ENCODE peak calls at places on chromosomes 2 and 18, in nine cellular contexts. C, L, G, A, X, V, W, P and Q are unnamed samples. For H3K4me1, the result is how much of the 10 kb centered on the place peaks cover.

GRCh38 chr18:59792353-59792752 is 95.1 kb upstream of the CCBE1 start:
- DNase-seq in G (no peak), A (no peak), C (no peak), L (no peak), V (no peak), W (no peak), X (no peak), P (no peak), Q (no peak)

GRCh38 chr18:47235096-47235495 is 16.4 kb downstream of the SKOR2 start:
- DNase-seq in V (no peak), G (no peak), C (no peak), P (no peak), A (no peak), W (no peak), X (no peak), L (no peak), Q (no peak)

GRCh38 chr2:12087175-12087574 is 340.7 kb downstream of the LPIN1 start:
- DNase-seq in P (no peak), W (no peak), A (no peak), G (no peak), C (no peak), X (no peak), L (no peak), V (no peak), Q (no peak)

GRCh38 chr2:76958749-76959148 is 563.4 kb downstream of the LRRTM4 start:
- DNase-seq in L (no peak), G (no peak), A (peak), P (no peak), W (no peak), V (no peak), X (no peak), C (no peak), Q (no peak)

GRCh38 chr2:1736045-1736444 is 8.3 kb downstream of the PXDN start:
- DNase-seq in X (peak), C (no peak), P (no peak), V (no peak), L (no peak), W (no peak), G (no peak), A (no peak), Q (no peak)

GRCh38 chr2:111157071-111157661 is 36.5 kb downstream of the BCL2L11 start:
- DNase-seq in L (no peak), X (no peak), A (no peak), V (peak), G (no peak), W (no peak), P (no peak), C (no peak), Q (no peak)

GRCh38 chr18:36420826-36421225 is 123.3 kb downstream of the FHOD3 start:
- DNase-seq in G (no peak), P (no peak), V (no peak), A (no peak), C (no peak), X (no peak), L (no peak), W (no peak), Q (no peak)

GRCh38 chr2:54755641-54756326 is 32.3 kb downstream of the EML6 start:
- DNase-seq in A (no peak), V (no peak), C (no peak), L (no peak), P (no peak), G (no peak), W (no peak), X (no peak), Q (no peak)

GRCh38 chr2:119760237-119760807 is 600 bp downstream of the PTPN4 start:
- DNase-seq in P (no peak), A (no peak), V (peak), G (peak), C (no peak), W (no peak), L (peak), X (no peak), Q (peak)

GRCh38 chr2:183063083-183063482 is 15.5 kb upstream of the DUSP19 start:
- DNase-seq in L (no peak), C (no peak), P (no peak), X (peak), W (no peak), V (no peak), A (peak), G (no peak), Q (no peak)

GRCh38 chr2:29923110-29923721 is 1.8 kb upstream of the ALK start:
- DNase-seq in W (peak), L (peak), P (no peak), X (peak), A (peak), V (peak), C (no peak), G (peak), Q (peak)

GRCh38 chr2:45649457-45649854 is 2.0 kb upstream of the PRKCE start:
- DNase-seq in W (no peak), C (no peak), L (peak), V (no peak), X (peak), P (no peak), G (no peak), A (peak), Q (no peak)

GRCh38 chr2:230907361-230908093 is 17.5 kb downstream of the GPR55 start:
- DNase-seq in V (no peak), L (no peak), X (no peak), C (peak), G (no peak), W (no peak), P (no peak), A (no peak), Q (no peak)

GRCh38 chr2:129922571-129923264 is 56.7 kb upstream of the RAB6C start:
- DNase-seq in W (no peak), L (no peak), X (no peak), A (no peak), V (no peak), C (no peak), P (no peak), G (no peak), Q (no peak)

GRCh38 chr2:233059797-233060499 is at the start of gene INPP5D:
- DNase-seq in G (peak), X (no peak), P (peak), L (peak), A (no peak), C (peak), W (no peak), V (peak), Q (no peak)

GRCh38 chr2:112150447-112150846 is 12.3 kb downstream of the FBLN7 start:
- DNase-seq in A (peak), C (no peak), V (peak), P (no peak), G (peak), X (peak), L (peak), W (no peak), Q (no peak)

GRCh38 chr2:176648691-176649297 is 379.6 kb downstream of the MTX2 start:
- DNase-seq in C (no peak), X (no peak), G (no peak), L (no peak), W (no peak), P (no peak), V (no peak), A (no peak), Q (no peak)

GRCh38 chr2:51718881-51719280 is 686.9 kb upstream of the NRXN1 start:
- DNase-seq in L (no peak), P (no peak), W (no peak), V (no peak), C (no peak), X (peak), G (no peak), A (peak), Q (no peak)

GRCh38 chr2:21656330-21657075 is 532.7 kb downstream of the TDRD15 start:
- DNase-seq in A (peak), P (no peak), L (no peak), W (no peak), X (peak), C (no peak), G (no peak), V (no peak), Q (no peak)

GRCh38 chr2:239678186-239678490 is 277.3 kb upstream of the HDAC4 start:
- DNase-seq in L (peak), G (no peak), C (no peak), A (no peak), W (no peak), V (no peak), X (no peak), P (no peak), Q (no peak)

GRCh38 chr2:38600242-38600891 is 2.4 kb downstream of the HNRNPLL start:
- DNase-seq in P (no peak), G (peak), L (peak), V (no peak), C (no peak), X (no peak), A (no peak), W (no peak), Q (no peak)

GRCh38 chr18:77074431-77074830 is 58.2 kb downstream of the MBP start:
- DNase-seq in C (no peak), X (no peak), L (no peak), A (no peak), G (no peak), V (no peak), P (no peak), W (no peak), Q (no peak)
- H3K4me1 ChIP-seq in C (half or more), X (under half), L (under half), A (under half), G (under half), V (under half), P (half or more), W (under half), Q (under half)

DNA sequence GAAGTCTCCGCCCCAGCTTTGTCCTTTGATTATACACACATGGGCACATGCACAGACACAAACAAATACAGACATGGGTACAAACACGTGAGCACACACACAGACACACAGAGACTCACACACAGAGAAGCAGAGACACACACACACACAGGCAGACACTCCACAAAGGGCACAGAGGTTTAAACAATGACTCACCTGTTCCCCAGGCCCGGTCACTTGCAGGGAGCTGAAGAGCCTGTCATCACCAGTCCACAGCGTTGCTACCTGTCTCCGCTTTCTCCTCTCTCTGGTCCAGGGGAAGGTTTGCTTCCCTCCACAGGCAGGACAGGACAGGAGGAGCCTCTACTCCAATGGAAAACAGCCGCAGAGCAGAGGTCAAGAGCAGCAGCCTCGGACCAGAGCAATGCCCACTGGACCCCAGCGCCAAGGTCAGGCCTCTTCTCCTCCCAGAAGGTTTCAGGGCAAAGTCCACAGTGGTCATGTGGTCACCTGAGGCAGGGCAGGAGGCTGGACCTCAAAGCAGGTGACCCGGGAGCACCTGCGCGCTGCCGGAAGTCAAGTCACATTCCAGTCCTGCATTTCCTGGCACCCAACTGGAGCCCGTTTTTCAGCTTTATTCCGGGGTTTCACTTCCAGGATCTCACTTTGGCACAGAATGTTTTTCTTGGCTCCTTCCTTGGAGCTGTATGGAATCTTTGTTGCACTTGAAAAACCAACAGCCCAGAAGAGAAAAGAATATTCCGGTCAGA is at the start of gene RAB17:
- DNase-seq in L (no peak), W (no peak), X (peak), G (peak), A (peak), P (no peak), C (peak), V (peak), Q (peak)
- H3K4me3 ChIP-seq in L (no peak), W (no peak), X (no peak), G (peak), A (no peak), P (no peak), C (peak), V (peak), Q (peak)

GRCh38 chr18:32303400-32303799 is 113.6 kb downstream of the MEP1B start:
- DNase-seq in A (no peak), X (no peak), V (no peak), P (no peak), L (no peak), G (no peak), W (no peak), C (no peak), Q (no peak)
- H3K27ac ChIP-seq in A (no peak), X (no peak), V (no peak), P (no peak), L (no peak), G (no peak), W (no peak), C (no peak), Q (no peak)

GRCh38 chr18:79397288-79397829 is 1.6 kb downstream of the NFATC1 start:
- DNase-seq in G (no peak), P (no peak), V (peak), A (no peak), W (peak), L (no peak), C (peak), X (no peak), Q (no peak)
- H3K4me1 ChIP-seq in G (under half), P (under half), V (under half), A (under half), W (under half), L (under half), C (half or more), X (under half), Q (under half)

GRCh38 chr2:238158807-238159539 is at the start of gene ERFE:
- DNase-seq in W (no peak), L (peak), P (no peak), C (peak), A (peak), X (peak), V (no peak), G (no peak), Q (peak)
- H3K4me3 ChIP-seq in W (peak), L (peak), P (peak), C (peak), A (peak), X (peak), V (peak), G (no peak), Q (no peak)

GRCh38 chr2:34070196-34070595 is 471.1 kb upstream of the FAM98A start:
- DNase-seq in V (no peak), A (no peak), C (no peak), P (no peak), W (no peak), X (no peak), L (no peak), G (no peak), Q (no peak)

DNA sequence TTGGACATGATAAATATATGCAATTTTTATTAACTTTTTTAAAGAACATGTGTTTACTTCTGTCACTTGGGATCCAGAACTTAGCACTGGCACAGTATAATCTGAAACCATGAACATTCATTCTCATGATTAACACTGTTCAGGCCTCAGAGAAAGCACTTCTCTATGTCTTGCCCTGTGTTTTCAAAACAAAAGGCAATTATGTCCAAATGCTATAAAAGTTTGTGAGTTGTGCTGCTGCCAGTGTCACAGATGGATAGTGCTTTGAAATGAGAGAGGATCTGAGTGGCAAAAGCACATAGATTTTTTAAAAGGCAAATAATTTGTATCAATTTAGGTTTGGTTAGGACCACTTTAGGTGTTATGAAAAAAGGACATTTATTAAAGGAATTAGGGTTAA is 470.5 kb upstream of the FAM98A start:
- DNase-seq in W (no peak), G (no peak), A (no peak), V (no peak), X (no peak), C (no peak), L (no peak), P (no peak), Q (no peak)
- H3K27ac ChIP-seq in W (no peak), G (no peak), A (no peak), V (no peak), X (no peak), C (no peak), L (no peak), P (no peak), Q (no peak)

DNA sequence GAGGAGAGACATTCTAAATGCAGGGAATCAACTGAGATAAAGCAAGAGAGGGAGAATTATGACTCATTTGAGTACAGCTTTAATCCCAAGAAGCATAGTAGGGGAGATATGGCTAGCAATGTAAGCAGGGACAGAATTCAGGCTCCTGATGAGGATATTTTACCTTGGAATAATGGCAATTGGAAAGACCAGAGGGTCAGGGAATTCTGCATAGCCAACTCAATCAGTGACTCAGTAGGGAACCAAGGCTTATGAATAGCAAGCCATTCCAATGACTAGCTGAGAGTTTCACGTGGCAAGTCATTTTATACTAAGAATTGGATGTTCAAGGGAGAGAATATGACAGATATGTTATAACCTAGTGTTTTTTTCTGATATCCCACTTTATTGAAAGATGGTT is 563.8 kb upstream of the NETO1 start:
- DNase-seq in L (no peak), A (no peak), X (peak), C (no peak), G (no peak), W (no peak), P (no peak), V (no peak), Q (no peak)
- H3K4me1 ChIP-seq in L (under half), A (under half), X (under half), C (under half), G (under half), W (under half), P (under half), V (under half), Q (under half)

GRCh38 chr2:171409436-171409971 is 24.3 kb downstream of the METTL8 start:
- DNase-seq in C (no peak), G (no peak), A (no peak), L (no peak), P (no peak), X (no peak), W (no peak), V (no peak), Q (no peak)

GRCh38 chr2:171405546-171405945 is 28.2 kb downstream of the METTL8 start:
- DNase-seq in C (no peak), G (no peak), P (no peak), X (no peak), W (no peak), V (no peak), L (no peak), A (no peak), Q (no peak)

GRCh38 chr2:171404719-171405118 is 29.1 kb downstream of the METTL8 start:
- DNase-seq in V (no peak), P (no peak), X (no peak), W (no peak), G (no peak), A (no peak), C (no peak), L (no peak), Q (no peak)

GRCh38 chr2:171406044-171406443 is 27.7 kb downstream of the METTL8 start:
- DNase-seq in X (no peak), V (no peak), L (no peak), A (no peak), G (no peak), W (no peak), C (no peak), P (no peak), Q (no peak)

DNA sequence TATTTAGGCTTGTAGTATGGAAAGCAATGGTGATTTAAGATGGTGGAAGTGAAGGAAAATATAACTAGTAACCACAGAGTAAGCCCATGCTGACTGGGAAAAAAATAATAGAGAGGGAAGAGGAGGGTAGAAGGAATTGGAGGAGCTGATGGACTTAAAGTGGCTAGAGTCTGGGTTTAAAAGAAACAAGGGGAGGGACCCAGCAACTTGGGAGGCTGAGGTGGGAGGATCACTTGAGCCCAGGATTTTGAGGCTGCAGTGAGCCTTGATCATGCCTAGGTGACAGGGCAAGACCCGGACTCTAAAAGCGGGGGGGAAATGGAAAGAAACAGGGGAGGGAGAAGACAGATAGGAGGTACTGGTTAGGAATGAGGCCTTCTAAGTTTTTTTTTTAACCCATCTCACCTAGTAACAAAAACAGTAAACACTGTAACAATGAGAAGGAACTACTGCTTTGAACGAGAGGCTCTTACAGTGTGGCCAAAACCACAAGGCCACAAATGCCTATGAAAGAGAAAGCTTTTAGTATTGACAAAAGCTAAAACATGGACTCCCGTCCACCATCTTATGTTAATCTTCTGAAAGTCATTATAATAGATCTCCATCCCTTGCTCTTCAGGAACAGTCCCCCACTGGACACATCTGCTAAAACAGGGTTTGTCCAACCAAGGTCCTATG is 26.6 kb downstream of the METTL8 start:
- DNase-seq in C (no peak), G (no peak), W (no peak), X (no peak), L (no peak), V (no peak), P (no peak), A (no peak), Q (no peak)
- H3K4me3 ChIP-seq in C (no peak), G (no peak), W (no peak), X (no peak), L (no peak), V (no peak), P (no peak), A (no peak), Q (no peak)

DNA sequence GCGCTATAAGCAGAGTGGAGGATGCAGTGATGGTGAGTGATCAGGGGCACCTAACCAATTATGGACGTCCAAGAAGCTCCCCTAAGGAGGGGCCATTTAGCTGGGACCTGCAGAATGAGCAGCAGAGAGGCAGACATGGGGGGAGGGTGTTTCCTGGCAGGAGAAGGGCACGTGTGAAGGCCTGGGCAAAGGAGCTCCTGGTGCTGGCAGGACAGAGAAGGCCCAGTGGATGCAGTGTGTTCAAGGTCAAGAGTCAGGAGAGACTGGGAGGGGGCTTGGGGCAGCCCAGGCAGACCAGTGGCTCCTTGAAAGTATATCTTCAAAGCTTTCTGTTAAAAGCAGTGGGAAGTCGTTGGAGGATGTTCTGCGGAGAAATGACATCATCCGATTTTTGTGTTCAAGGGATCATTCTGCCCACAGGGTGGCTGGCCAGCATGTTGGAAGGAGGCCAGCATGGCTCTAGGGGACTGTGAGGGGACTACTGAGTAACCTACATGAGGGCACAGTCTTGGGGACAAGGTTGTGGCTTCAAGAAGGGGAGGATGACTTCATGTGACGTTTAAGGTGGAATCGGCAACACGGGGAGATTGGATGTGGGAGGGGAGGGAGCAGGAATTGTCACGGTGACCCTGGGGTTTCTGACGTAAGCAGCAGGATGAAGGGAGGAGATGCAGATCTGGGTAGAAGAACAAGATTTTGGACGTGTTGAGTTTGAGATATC is 9.0 kb upstream of the CIB4 start:
- DNase-seq in C (peak), G (no peak), A (no peak), X (no peak), L (no peak), P (no peak), V (peak), W (peak), Q (no peak)
- H3K27ac ChIP-seq in C (no peak), G (no peak), A (no peak), X (no peak), L (no peak), P (no peak), V (no peak), W (no peak), Q (no peak)